ENCODE peak calls at places on chromosomes 13 and 19, in ten cellular contexts. V, X, W, K, H, G, C, I, B and Z are unnamed samples.
A peak's percentile ranks its signal among the peaks of the same experiment; 100 is the strongest.

GRCh38 chr19:13181747-13182388 is 31.7 kb downstream of the IER2 start:
- DNase-seq in V (peak; percentile 76), X (peak; percentile 11), W (peak; percentile 82), K (no peak), H (peak; percentile 75), G (no peak), C (no peak), I (peak; percentile 50), B (no peak), Z (peak; percentile 83)

GRCh38 chr19:13014921-13015280 is 19.6 kb downstream of the NFIX start:
- DNase-seq in V (no peak), X (no peak), W (no peak), K (no peak), H (no peak), G (no peak), C (no peak), I (no peak), B (no peak), Z (no peak)

GRCh38 chr19:29329460-29330134 is 116.6 kb upstream of the UQCRFS1 start:
- DNase-seq in V (peak; percentile 7), X (no peak), W (no peak), K (no peak), H (no peak), G (no peak), C (no peak), I (no peak), B (no peak), Z (no peak)

GRCh38 chr19:48654299-48655059 is 8.5 kb upstream of the CA11 start:
- DNase-seq in V (no peak), X (no peak), W (no peak), K (no peak), H (no peak), G (no peak), C (no peak), I (no peak), B (no peak), Z (no peak)

GRCh38 chr13:92589955-92590354 is 636.7 kb upstream of the GPC6 start:
- DNase-seq in V (no peak), X (no peak), W (no peak), K (no peak), H (no peak), G (no peak), C (no peak), I (no peak), B (no peak), Z (no peak)

GRCh38 chr19:11339254-11340098 is at the start of gene RAB3D:
- DNase-seq in V (peak; percentile 81), X (peak; percentile 54), W (peak; percentile 98), K (peak; percentile 55), H (peak; percentile 94), G (peak; percentile 85), C (peak; percentile 56), I (peak; percentile 91), B (peak; percentile 61), Z (peak; percentile 97)

GRCh38 chr19:1580382-1580781 is 12.3 kb upstream of the MEX3D start:
- DNase-seq in V (no peak), X (no peak), W (no peak), K (no peak), H (no peak), G (no peak), C (no peak), I (no peak), B (no peak), Z (no peak)

GRCh38 chr13:35848316-35848715 is 282.9 kb downstream of the DCLK1 start:
- DNase-seq in V (no peak), X (no peak), W (no peak), K (no peak), H (no peak), G (no peak), C (no peak), I (no peak), B (no peak), Z (no peak)

GRCh38 chr13:23744315-23744714 is 144.9 kb downstream of the MIPEP start:
- DNase-seq in V (no peak), X (no peak), W (no peak), K (no peak), H (no peak), G (no peak), C (no peak), I (no peak), B (no peak), Z (no peak)

GRCh38 chr13:90793261-90793785 is 554.2 kb upstream of the MIR17HG start:
- DNase-seq in V (peak; percentile 4), X (no peak), W (no peak), K (no peak), H (no peak), G (no peak), C (no peak), I (no peak), B (no peak), Z (no peak)